ENCODE peak calls at places on chromosome 22, in six cellular contexts. L, X, Y, T, B and D are unnamed samples.

GRCh38 chr22:46107089-46107664 is 43.1 kb upstream of the PPARA start:
- DNase-seq in T (no peak), B (no peak), L (no peak), Y (no peak), X (no peak), D (no peak)

GRCh38 chr22:18057568-18058209 is 20.1 kb upstream of the PEX26 start:
- DNase-seq in X (peak; percentile 72), Y (peak; percentile 85), T (peak; percentile 89), B (peak; percentile 100), L (no peak), D (peak; percentile 78)

GRCh38 chr22:40728731-40729189 is 49.5 kb downstream of the MCHR1 start:
- DNase-seq in L (no peak), B (no peak), Y (no peak), T (peak; percentile 49), X (no peak), D (no peak)

GRCh38 chr22:39178206-39179111 is 26.0 kb upstream of the CBX7 start:
- DNase-seq in X (no peak), T (no peak), B (peak; percentile 43), Y (no peak), L (no peak), D (no peak)

GRCh38 chr22:45537734-45538181 is 35.1 kb downstream of the FBLN1 start:
- DNase-seq in L (no peak), Y (peak; percentile 38), X (no peak), T (no peak), B (peak; percentile 84), D (no peak)

GRCh38 chr22:39527481-39527961 is 5.0 kb downstream of the RPS19BP1 start:
- DNase-seq in B (peak; percentile 27), T (no peak), X (peak; percentile 30), L (no peak), Y (no peak), D (no peak)

GRCh38 chr22:35950262-35950661 is 78.4 kb downstream of the RBFOX2 start:
- DNase-seq in Y (no peak), T (no peak), X (no peak), B (no peak), L (no peak), D (no peak)

GRCh38 chr22:27804683-27805297 is 3.2 kb upstream of the MN1 start:
- DNase-seq in X (peak; percentile 82), B (peak; percentile 64), Y (peak; percentile 81), L (peak; percentile 77), T (peak; percentile 45), D (peak; percentile 78)

GRCh38 chr22:26797910-26798309 is 140.5 kb downstream of the MIAT start:
- DNase-seq in Y (no peak), X (no peak), B (no peak), T (no peak), L (no peak), D (no peak)

GRCh38 chr22:32499666-32500065 is 25.1 kb downstream of the FBXO7 start:
- DNase-seq in L (no peak), X (no peak), Y (no peak), B (no peak), T (no peak), D (no peak)

GRCh38 chr22:45997775-45998637 is 21.0 kb upstream of the WNT7B start:
- DNase-seq in X (no peak), B (no peak), T (no peak), Y (no peak), L (no peak), D (no peak)

GRCh38 chr22:37892566-37893338 is 13.3 kb upstream of the MICALL1 start:
- DNase-seq in Y (peak; percentile 19), X (no peak), T (no peak), L (no peak), B (no peak), D (no peak)

GRCh38 chr22:27654536-27655445 is 146.8 kb downstream of the MN1 start:
- DNase-seq in X (peak; percentile 50), T (no peak), B (peak; percentile 2), Y (no peak), L (no peak), D (no peak)

GRCh38 chr22:40676644-40677043 is 2.6 kb upstream of the MCHR1 start:
- DNase-seq in T (no peak), B (no peak), Y (no peak), X (no peak), L (no peak), D (no peak)

GRCh38 chr22:17235149-17235655 is 16.0 kb upstream of the ADA2 start:
- DNase-seq in B (no peak), Y (no peak), X (no peak), T (no peak), L (no peak), D (no peak)

GRCh38 chr22:22452211-22452610 is 56.3 kb downstream of the ZNF280B start:
- DNase-seq in Y (no peak), T (no peak), B (no peak), X (no peak), L (no peak), D (no peak)

GRCh38 chr22:28703436-28703835 is 23.8 kb upstream of the TTC28 start:
- DNase-seq in B (no peak), X (no peak), L (no peak), Y (no peak), T (no peak), D (no peak)

DNA sequence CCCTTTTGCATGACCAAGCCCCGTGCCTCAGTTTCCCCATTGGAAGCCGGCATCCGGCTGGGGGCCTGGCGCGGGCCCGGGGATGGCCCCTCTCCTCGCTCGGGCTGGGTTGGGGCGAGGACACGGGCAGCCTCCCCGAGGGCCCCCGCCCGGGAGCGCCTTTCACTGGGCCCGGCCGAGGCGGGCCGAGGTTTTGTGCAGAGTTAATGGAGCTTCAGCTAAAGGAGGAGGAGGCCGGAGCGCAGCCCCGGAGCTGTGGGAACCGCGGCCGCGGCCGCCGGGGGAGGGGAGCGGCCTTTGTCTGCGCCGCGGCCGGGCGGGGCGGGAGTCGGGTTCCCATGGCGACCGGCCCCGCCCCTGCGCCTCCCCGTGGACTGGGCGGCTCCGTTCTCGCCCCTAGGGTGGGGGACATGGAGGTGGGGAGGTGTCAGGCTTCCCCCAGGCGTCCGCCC is 1.4 kb upstream of the MAPK11 start:
- DNase-seq in X (peak; percentile 79), L (peak; percentile 88), B (peak; percentile 38), Y (no peak), T (peak; percentile 79), D (peak; percentile 92)
- TF ChIP-seq CTCF in X (no peak), L (no peak), B (peak; percentile 45), Y (no peak), T (no peak), D (no peak)

DNA sequence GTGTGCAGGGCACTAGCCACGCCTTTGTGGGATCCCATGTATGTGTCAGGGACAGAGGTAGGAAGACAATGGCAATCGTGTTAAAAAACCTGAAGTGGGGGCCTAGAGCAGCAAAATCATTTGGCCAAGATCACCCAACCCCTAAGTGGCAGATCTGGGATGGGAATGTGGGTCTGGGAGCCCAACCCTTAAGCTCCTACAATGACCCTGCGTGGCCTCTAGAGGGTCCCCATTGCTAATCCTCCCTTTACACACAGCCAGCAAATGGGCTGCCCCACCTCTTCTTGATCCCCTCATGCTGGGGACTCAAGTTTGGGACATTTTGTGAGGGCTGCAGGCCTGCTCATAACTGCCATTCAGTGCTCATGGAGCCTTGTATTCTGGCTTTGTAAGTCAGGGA is 73.2 kb upstream of the SUSD2 start:
- DNase-seq in L (no peak), T (no peak), Y (no peak), B (no peak), X (no peak), D (no peak)
- TF ChIP-seq CTCF in L (no peak), T (no peak), Y (no peak), B (no peak), X (no peak), D (no peak)

GRCh38 chr22:48576333-48577013 is 1251.2 kb downstream of the BRD1 start:
- DNase-seq in B (no peak), X (no peak), L (peak; percentile 80), Y (no peak), T (no peak), D (peak; percentile 61)
- TF ChIP-seq CTCF in B (no peak), X (no peak), L (peak; percentile 53), Y (peak; percentile 71), T (no peak), D (no peak)

GRCh38 chr22:49204599-49205214 is 623.0 kb downstream of the BRD1 start:
- DNase-seq in L (no peak), X (no peak), Y (no peak), T (no peak), B (no peak), D (no peak)

GRCh38 chr22:49201046-49201970 is 626.4 kb downstream of the BRD1 start:
- DNase-seq in T (no peak), L (no peak), X (no peak), Y (no peak), B (no peak), D (no peak)

GRCh38 chr22:49203863-49204598 is 623.6 kb downstream of the BRD1 start:
- DNase-seq in T (no peak), B (no peak), Y (no peak), X (no peak), L (no peak), D (no peak)

GRCh38 chr22:49202226-49202625 is 625.4 kb downstream of the BRD1 start:
- DNase-seq in Y (no peak), X (no peak), T (no peak), L (no peak), B (no peak), D (no peak)

GRCh38 chr22:49203091-49203862 is 624.4 kb downstream of the BRD1 start:
- DNase-seq in X (no peak), Y (no peak), L (no peak), B (no peak), T (no peak), D (no peak)
- TF ChIP-seq CTCF in X (no peak), Y (no peak), L (no peak), B (no peak), T (no peak), D (no peak)

GRCh38 chr22:30667486-30668305 is at the start of gene DUSP18:
- DNase-seq in B (peak; percentile 79), T (peak; percentile 96), Y (peak; percentile 91), X (peak; percentile 94), L (peak; percentile 98), D (peak; percentile 97)
- TF ChIP-seq CTCF in B (peak; percentile 29), T (peak; percentile 41), Y (peak; percentile 47), X (peak; percentile 25), L (peak; percentile 49), D (no peak)

GRCh38 chr22:50244420-50245213 is at the start of gene TUBGCP6:
- DNase-seq in L (peak; percentile 94), X (peak; percentile 94), Y (peak; percentile 91), B (peak; percentile 91), T (peak; percentile 97), D (peak; percentile 95)

GRCh38 chr22:50247748-50248147 is 2.9 kb upstream of the TUBGCP6 start:
- DNase-seq in B (peak; percentile 61), X (no peak), Y (no peak), L (peak; percentile 67), T (peak; percentile 73), D (peak; percentile 75)

GRCh38 chr22:50245214-50246072 is 620 bp upstream of the TUBGCP6 start:
- DNase-seq in Y (no peak), X (no peak), L (no peak), B (no peak), T (no peak), D (no peak)

GRCh38 chr22:50248192-50249084 is 2.6 kb downstream of the HDAC10 start:
- DNase-seq in T (no peak), Y (no peak), L (no peak), X (no peak), B (no peak), D (no peak)

GRCh38 chr22:50246242-50247175 is 1.7 kb upstream of the TUBGCP6 start:
- DNase-seq in L (no peak), T (no peak), Y (no peak), X (peak; percentile 35), B (no peak), D (no peak)
- TF ChIP-seq CTCF in L (no peak), T (no peak), Y (no peak), X (no peak), B (no peak), D (no peak)

GRCh38 chr22:42901790-42902508 is 44.9 kb upstream of the ARFGAP3 start:
- DNase-seq in Y (no peak), T (no peak), X (no peak), B (no peak), L (no peak), D (no peak)
- TF ChIP-seq CTCF in Y (no peak), T (peak; percentile 48), X (peak; percentile 25), B (no peak), L (no peak), D (peak; percentile 13)